ENCODE peak calls at places on chromosomes 13 and 19, in nine cellular contexts. H is CD8-positive, alpha-beta T cell; Z is lower lobe of right lung; Y is cardiac fibroblast; A is fibroblast of mammary gland; F is PC-3; W is dorsolateral prefrontal cortex; P is ovary; J is sigmoid colon. L is an unnamed sample.

GRCh38 chr13:48264052-48264451 is 31.0 kb downstream of the ITM2B start:
- DNase-seq in H (no peak), Z (no peak), Y (no peak), A (no peak), F (no peak), W (no peak), P (no peak), J (no peak), L (no peak)

GRCh38 chr19:2326699-2327360 is 1.6 kb downstream of the LSM7 start:
- DNase-seq in H (no peak), Z (no peak), Y (no peak), A (no peak), F (no peak), W (no peak), P (no peak), J (no peak), L (no peak)

GRCh38 chr19:19745496-19746285 is 12.8 kb upstream of the ZNF14 start:
- DNase-seq in H (no peak), Z (no peak), Y (no peak), A (no peak), F (no peak), W (no peak), P (no peak), J (no peak), L (no peak)

GRCh38 chr13:30124131-30124768 is 183.1 kb downstream of the KATNAL1 start:
- DNase-seq in H (no peak), Z (no peak), Y (no peak), A (no peak), F (no peak), W (no peak), P (no peak), J (no peak), L (no peak)

GRCh38 chr19:23823952-23824389 is 65.3 kb upstream of the ZNF681 start:
- DNase-seq in H (no peak), Z (no peak), Y (peak), A (peak), F (peak), W (no peak), P (no peak), J (no peak), L (no peak)

GRCh38 chr13:41547253-41548000 is 90.1 kb downstream of the RGCC start:
- DNase-seq in H (no peak), Z (no peak), Y (peak), A (no peak), F (no peak), W (peak), P (no peak), J (peak), L (peak)

GRCh38 chr19:38917921-38918491 is 6.0 kb upstream of the CCER2 start:
- DNase-seq in H (no peak), Z (peak), Y (no peak), A (peak), F (peak), W (no peak), P (no peak), J (no peak), L (no peak)

GRCh38 chr19:17420267-17420924 is 549 bp downstream of the MVB12A start:
- DNase-seq in H (no peak), Z (peak), Y (no peak), A (no peak), F (peak), W (peak), P (peak), J (peak), L (peak)

GRCh38 chr19:2567580-2567979 is 91.7 kb downstream of the GADD45B start:
- DNase-seq in H (no peak), Z (peak), Y (no peak), A (no peak), F (no peak), W (no peak), P (peak), J (peak), L (no peak)

GRCh38 chr19:51324082-51324481 is 12.6 kb downstream of the IGLON5 start:
- DNase-seq in H (no peak), Z (no peak), Y (peak), A (peak), F (no peak), W (no peak), P (no peak), J (no peak), L (no peak)

GRCh38 chr19:38449518-38449917 is 16.0 kb downstream of the RYR1 start:
- DNase-seq in H (no peak), Z (no peak), Y (no peak), A (no peak), F (no peak), W (no peak), P (no peak), J (no peak), L (no peak)

GRCh38 chr13:106498158-106498557 is 37.3 kb downstream of the EFNB2 start:
- DNase-seq in H (no peak), Z (no peak), Y (no peak), A (no peak), F (no peak), W (no peak), P (no peak), J (no peak), L (no peak)

GRCh38 chr19:43739836-43740235 is 14.9 kb downstream of the SMG9 start:
- DNase-seq in H (no peak), Z (no peak), Y (no peak), A (no peak), F (peak), W (no peak), P (no peak), J (no peak), L (no peak)

GRCh38 chr19:5978606-5979552 is 939 bp upstream of the RANBP3 start:
- DNase-seq in H (no peak), Z (no peak), Y (no peak), A (no peak), F (no peak), W (no peak), P (no peak), J (no peak), L (no peak)

GRCh38 chr19:56301152-56301551 is 13.5 kb downstream of the ZSCAN5A start:
- DNase-seq in H (no peak), Z (no peak), Y (peak), A (no peak), F (peak), W (no peak), P (no peak), J (no peak), L (no peak)
- TF ChIP-seq CTCF in H (no peak), Z (no peak), Y (peak), A (peak), F (peak), W (no peak), P (no peak), J (no peak), L (peak)

DNA sequence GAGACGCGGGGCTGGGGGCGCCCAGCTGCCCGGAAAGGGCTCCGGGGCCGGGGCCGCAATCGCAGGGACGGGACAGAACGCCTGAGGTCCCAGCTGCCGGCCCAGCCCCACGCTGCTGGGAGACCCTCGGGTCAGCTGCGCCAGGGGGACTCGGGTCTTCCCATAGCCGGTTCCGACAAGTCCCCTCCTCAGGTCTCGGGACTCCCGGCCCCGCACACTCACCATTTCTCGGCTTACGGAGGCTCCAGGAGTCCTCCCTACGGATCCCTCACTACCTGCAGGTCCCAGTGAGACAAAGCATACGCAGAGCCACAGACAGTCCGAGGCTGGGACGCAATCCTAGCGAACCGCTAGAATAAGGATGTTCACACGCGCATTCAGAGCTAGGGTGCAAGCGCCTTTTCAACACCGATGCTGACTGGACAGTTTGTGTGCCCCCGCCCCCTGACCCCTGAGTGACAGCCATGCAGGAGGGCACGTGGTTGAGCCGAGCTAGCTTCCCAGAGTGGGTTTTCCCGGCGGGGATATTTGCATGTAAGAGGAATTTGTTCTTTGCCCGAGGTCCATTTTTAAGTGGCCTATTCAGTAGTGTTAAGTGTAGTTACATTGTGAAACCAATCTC is 13.6 kb downstream of the ZNF490 start:
- DNase-seq in H (no peak), Z (peak), Y (no peak), A (no peak), F (no peak), W (no peak), P (no peak), J (no peak), L (no peak)
- H3K4me3 ChIP-seq in H (no peak), Z (peak), Y (no peak), A (no peak), F (no peak), W (peak), P (no peak), J (no peak), L (no peak)

GRCh38 chr13:94658926-94659649 is 53.3 kb downstream of the SOX21 start:
- DNase-seq in H (no peak), Z (no peak), Y (no peak), A (peak), F (peak), W (no peak), P (no peak), J (no peak), L (no peak)

GRCh38 chr13:94662274-94662945 is 49.9 kb downstream of the SOX21 start:
- DNase-seq in H (no peak), Z (no peak), Y (no peak), A (no peak), F (no peak), W (no peak), P (no peak), J (no peak), L (no peak)

GRCh38 chr13:94661396-94661795 is 50.9 kb downstream of the SOX21 start:
- DNase-seq in H (no peak), Z (no peak), Y (no peak), A (no peak), F (no peak), W (no peak), P (no peak), J (no peak), L (no peak)

GRCh38 chr13:94657167-94657566 is 55.2 kb downstream of the SOX21 start:
- DNase-seq in H (no peak), Z (no peak), Y (peak), A (peak), F (peak), W (no peak), P (no peak), J (no peak), L (no peak)

GRCh38 chr13:94660695-94661324 is 51.5 kb downstream of the SOX21 start:
- DNase-seq in H (no peak), Z (no peak), Y (peak), A (peak), F (peak), W (no peak), P (no peak), J (no peak), L (peak)
- TF ChIP-seq CTCF in H (no peak), Z (no peak), Y (peak), A (peak), F (peak), W (peak), P (no peak), J (no peak), L (peak)

GRCh38 chr13:21984156-21984555 is 313.3 kb downstream of the FGF9 start:
- DNase-seq in H (no peak), Z (no peak), Y (no peak), A (no peak), F (no peak), W (no peak), P (no peak), J (no peak), L (no peak)
- H3K4me3 ChIP-seq in H (no peak), Z (no peak), Y (no peak), A (no peak), F (no peak), W (no peak), P (no peak), J (no peak), L (no peak)

GRCh38 chr13:43348397-43348796 is 325.0 kb downstream of the DNAJC15 start:
- DNase-seq in H (no peak), Z (no peak), Y (peak), A (peak), F (peak), W (no peak), P (no peak), J (no peak), L (peak)

GRCh38 chr13:43346427-43346826 is 323.0 kb downstream of the DNAJC15 start:
- DNase-seq in H (no peak), Z (no peak), Y (no peak), A (no peak), F (no peak), W (no peak), P (no peak), J (no peak), L (no peak)
- TF ChIP-seq CTCF in H (no peak), Z (no peak), Y (no peak), A (no peak), F (no peak), W (no peak), P (no peak), J (no peak), L (no peak)

GRCh38 chr19:49201042-49201441 is 43.5 kb downstream of the TRPM4 start:
- DNase-seq in H (no peak), Z (no peak), Y (no peak), A (no peak), F (no peak), W (no peak), P (no peak), J (no peak), L (no peak)
- H3K4me3 ChIP-seq in H (no peak), Z (no peak), Y (no peak), A (no peak), F (no peak), W (no peak), P (no peak), J (no peak), L (no peak)

L was measured in fibroblast of the aortic adventitia.